ENCODE peak calls at places on chromosomes 13 and 19, in nine cellular contexts. L, U, G, F, I, D, T, J and Z are unnamed samples.

GRCh38 chr13:91510058-91510457 is 111.6 kb downstream of the GPC5 start:
- DNase-seq in L (no peak), U (no peak), G (no peak), F (no peak), I (no peak), D (no peak), T (no peak), J (no peak), Z (no peak)

GRCh38 chr19:4803736-4804695 is 12.5 kb downstream of the FEM1A start:
- DNase-seq in L (peak; percentile 9), U (peak; percentile 25), G (peak; percentile 69), F (peak; percentile 68), I (peak; percentile 34), D (no peak), T (peak; percentile 55), J (peak; percentile 51), Z (peak; percentile 54)

GRCh38 chr13:43444085-43444484 is 342.7 kb downstream of the ENOX1 start:
- DNase-seq in L (peak; percentile 6), U (no peak), G (no peak), F (no peak), I (no peak), D (no peak), T (no peak), J (no peak), Z (no peak)

GRCh38 chr19:58394821-58395219 is 636 bp upstream of the RNF225 start:
- DNase-seq in L (no peak), U (no peak), G (no peak), F (no peak), I (no peak), D (no peak), T (no peak), J (no peak), Z (no peak)

GRCh38 chr13:32911506-32911905 is 104.7 kb upstream of the KL start:
- DNase-seq in L (no peak), U (peak; percentile 57), G (peak; percentile 50), F (no peak), I (peak; percentile 51), D (no peak), T (no peak), J (peak; percentile 50), Z (peak; percentile 64)

GRCh38 chr13:32278456-32278855 is 36.7 kb downstream of the ZAR1L start:
- DNase-seq in L (peak; percentile 82), U (peak; percentile 23), G (no peak), F (no peak), I (peak; percentile 58), D (no peak), T (no peak), J (no peak), Z (peak; percentile 22)

GRCh38 chr13:30802501-30802900 is 67.2 kb downstream of the ALOX5AP start:
- DNase-seq in L (no peak), U (no peak), G (no peak), F (no peak), I (no peak), D (no peak), T (no peak), J (no peak), Z (no peak)

GRCh38 chr13:113448885-113449692 is 4.2 kb downstream of the ADPRHL1 start:
- DNase-seq in L (no peak), U (peak; percentile 67), G (peak; percentile 96), F (peak; percentile 58), I (no peak), D (peak; percentile 74), T (peak; percentile 85), J (peak; percentile 36), Z (peak; percentile 89)

GRCh38 chr13:42947925-42948324 is 44.1 kb downstream of the EPSTI1 start:
- DNase-seq in L (no peak), U (no peak), G (no peak), F (no peak), I (no peak), D (no peak), T (no peak), J (no peak), Z (no peak)

GRCh38 chr13:18993884-18994660 is 187.6 kb downstream of the TUBA3C start:
- DNase-seq in L (no peak), U (no peak), G (no peak), F (no peak), I (no peak), D (no peak), T (no peak), J (no peak), Z (no peak)

GRCh38 chr13:82002693-82003092 is 1661.8 kb upstream of the SPRY2 start:
- DNase-seq in L (no peak), U (no peak), G (no peak), F (no peak), I (no peak), D (no peak), T (no peak), J (no peak), Z (no peak)

GRCh38 chr19:29966594-29967249 is 24.7 kb downstream of the URI1 start:
- DNase-seq in L (peak; percentile 6), U (peak; percentile 33), G (no peak), F (no peak), I (no peak), D (no peak), T (no peak), J (peak; percentile 52), Z (no peak)

GRCh38 chr19:31249217-31249616 is 100.0 kb downstream of the TSHZ3 start:
- DNase-seq in L (no peak), U (no peak), G (no peak), F (no peak), I (no peak), D (no peak), T (no peak), J (no peak), Z (no peak)

GRCh38 chr19:46993622-46994021 is 26.0 kb upstream of the NPAS1 start:
- DNase-seq in L (no peak), U (no peak), G (no peak), F (no peak), I (no peak), D (no peak), T (no peak), J (no peak), Z (no peak)

GRCh38 chr13:44079413-44080205 is 199.9 kb downstream of the LACC1 start:
- DNase-seq in L (no peak), U (no peak), G (no peak), F (no peak), I (no peak), D (no peak), T (no peak), J (no peak), Z (no peak)

GRCh38 chr13:46288570-46289259 is 77.0 kb downstream of the LRRC63 start:
- DNase-seq in L (peak; percentile 16), U (peak; percentile 52), G (no peak), F (no peak), I (peak; percentile 36), D (no peak), T (no peak), J (peak; percentile 59), Z (peak; percentile 49)

DNA sequence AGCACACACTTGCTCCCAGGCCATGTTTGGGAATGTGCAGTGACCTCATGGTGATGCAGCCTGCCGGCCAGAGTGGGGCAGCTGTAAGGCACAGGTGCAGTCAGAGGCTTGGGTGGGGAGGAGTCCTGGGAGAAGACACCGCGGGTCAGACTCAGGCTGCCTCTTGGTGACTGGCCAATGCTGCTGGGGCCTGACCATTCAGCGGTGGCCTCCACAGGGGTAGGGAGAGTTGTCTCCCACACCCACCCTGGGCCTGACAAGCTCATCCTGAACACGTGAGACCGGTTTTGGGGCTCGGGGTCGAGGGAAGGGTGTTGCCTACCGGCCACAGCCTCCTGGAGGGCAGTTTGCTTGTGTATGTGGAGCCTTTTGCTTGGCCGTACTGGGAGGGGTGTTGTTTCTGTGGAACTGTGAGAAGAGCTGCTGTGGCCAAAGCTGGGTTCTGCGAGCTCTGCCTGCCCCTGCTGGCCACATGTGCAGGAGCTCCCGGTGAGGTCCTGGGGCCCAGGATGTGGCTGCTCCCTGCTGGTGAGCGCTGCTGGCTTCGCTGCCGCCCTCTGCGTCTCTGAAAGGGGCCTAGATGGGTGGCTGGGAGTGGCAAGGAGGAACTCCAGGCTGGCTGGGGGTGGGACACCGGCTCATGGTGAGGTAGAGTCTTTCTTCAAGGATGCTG is 22.1 kb downstream of the UPF1 start:
- DNase-seq in L (no peak), U (no peak), G (no peak), F (no peak), I (no peak), D (no peak), T (no peak), J (no peak), Z (no peak)
- TF ChIP-seq CTCF in L (no peak), U (no peak), G (peak; percentile 42), F (no peak), I (peak; percentile 16), D (no peak), T (no peak), J (no peak), Z (no peak)

DNA sequence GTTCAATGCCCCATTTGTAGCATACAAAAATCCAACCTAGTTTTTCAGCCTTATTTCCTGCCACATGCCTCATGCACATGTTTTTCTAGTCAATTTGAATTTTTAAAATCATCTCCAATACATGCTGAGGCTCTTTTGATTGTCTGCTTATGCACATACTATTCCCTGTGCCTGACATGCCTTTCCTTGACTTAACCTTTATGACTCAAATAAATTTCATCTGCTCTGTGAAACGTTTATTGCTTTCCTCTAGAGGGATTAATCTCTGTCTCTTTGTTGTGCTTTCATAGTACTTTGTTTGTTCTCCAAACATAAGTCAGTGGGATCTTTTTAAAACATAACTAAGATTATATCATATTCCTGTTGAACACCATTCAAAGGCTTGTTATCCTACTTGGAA is 346.7 kb downstream of the FGF14 start:
- DNase-seq in L (no peak), U (no peak), G (no peak), F (no peak), I (no peak), D (no peak), T (no peak), J (no peak), Z (peak; percentile 1)
- H3K4me3 ChIP-seq in L (no peak overlapping the region), U (no peak overlapping the region), G (no peak overlapping the region), F (no peak overlapping the region), I (no peak overlapping the region), D (no peak overlapping the region), T (no peak overlapping the region), J (no peak overlapping the region), Z (no peak overlapping the region)

GRCh38 chr19:6271251-6271650 is 8.5 kb downstream of the MLLT1 start:
- DNase-seq in L (no peak), U (peak; percentile 44), G (no peak), F (no peak), I (no peak), D (no peak), T (no peak), J (peak; percentile 67), Z (peak; percentile 74)
- TF ChIP-seq CTCF in L (peak; percentile 26), U (peak; percentile 43), G (no peak), F (no peak), I (peak; percentile 44), D (peak; percentile 33), T (no peak), J (peak; percentile 30), Z (peak; percentile 46)

DNA sequence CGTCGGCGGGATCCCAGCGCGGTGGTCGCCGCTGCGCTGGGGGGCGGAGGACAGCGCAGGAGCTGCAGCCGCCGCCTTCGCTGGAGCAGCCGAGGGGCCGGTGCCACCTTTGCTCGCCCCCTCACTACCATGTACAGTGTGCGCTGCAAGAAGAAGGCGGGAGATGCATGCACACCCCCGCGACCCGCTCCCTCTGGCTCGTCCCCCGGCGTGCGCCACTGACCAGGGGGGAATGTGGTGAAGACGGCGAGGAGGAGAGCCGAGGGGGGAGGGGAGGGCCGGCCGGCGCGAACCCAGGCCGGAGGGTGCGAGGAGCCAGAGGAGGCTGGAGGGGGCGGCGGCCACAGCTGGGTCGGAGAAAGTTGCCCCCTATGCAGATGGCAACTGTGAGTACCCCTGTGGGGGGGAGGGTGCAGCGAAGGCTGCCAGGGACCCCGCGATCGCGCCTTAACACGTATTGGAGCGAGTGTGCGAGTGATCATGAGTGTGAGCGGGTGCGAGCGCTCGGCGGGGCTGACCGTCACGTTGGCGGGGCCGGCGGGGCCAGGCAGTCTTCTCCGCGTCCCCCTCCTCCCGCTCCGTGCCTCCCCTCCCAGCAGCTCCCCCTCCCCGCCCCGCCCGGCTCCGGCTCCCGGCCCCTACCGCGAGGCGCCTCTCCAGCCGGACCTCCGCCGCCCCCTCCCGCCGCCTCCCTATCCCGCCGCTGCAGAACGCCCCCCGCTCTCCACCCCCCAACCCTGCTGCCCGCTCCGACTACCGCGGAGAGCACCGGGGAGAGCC is 843 bp downstream of the SLITRK5 start:
- DNase-seq in L (no peak), U (no peak), G (no peak), F (no peak), I (no peak), D (no peak), T (no peak), J (no peak), Z (no peak)
- H3K4me3 ChIP-seq in L (peak overlapping the region; percentile 69), U (peak overlapping the region; percentile 53), G (no peak overlapping the region), F (peak overlapping the region; percentile 89), I (peak overlapping the region; percentile 65), D (no peak overlapping the region), T (peak overlapping the region; percentile 39), J (peak overlapping the region; percentile 35), Z (peak overlapping the region; percentile 9)